ENCODE peak calls at places on chromosomes 1 and 21, in seven cellular contexts. C is H1, P is IMR-90, U is mesenchymal stem cell, V is H9, B is mesendoderm, H is trophoblast cell. T is an unnamed sample.

GRCh38 chr1:208254376-208254775 is 10.2 kb upstream of the PLXNA2 start:
- DNase-seq in C (no peak), P (no peak), U (no peak), V (no peak), B (no peak), H (no peak), T (no peak)

GRCh38 chr1:36149973-36150295 is 648 bp upstream of the TRAPPC3 start:
- DNase-seq in C (no peak), P (no peak), U (no peak), V (no peak), B (no peak), H (no peak), T (no peak)

GRCh38 chr1:3207217-3207848 is 138.3 kb downstream of the PRDM16 start:
- DNase-seq in C (no peak), P (no peak), U (no peak), V (no peak), B (no peak), H (no peak), T (no peak)

GRCh38 chr1:179820216-179820970 is 57.2 kb downstream of the TOR1AIP2 start:
- DNase-seq in C (no peak), P (no peak), U (no peak), V (peak), B (no peak), H (no peak), T (no peak)

GRCh38 chr1:40059292-40059959 is 18.9 kb downstream of the CAP1 start:
- DNase-seq in C (no peak), P (peak), U (peak), V (peak), B (peak), H (peak), T (no peak)

GRCh38 chr1:223725578-223725977 is 13.2 kb downstream of the CAPN2 start:
- DNase-seq in C (no peak), P (no peak), U (no peak), V (no peak), B (no peak), H (no peak), T (no peak)

GRCh38 chr1:110746644-110747259 is 72.0 kb upstream of the KCNA3 start:
- DNase-seq in C (peak), P (peak), U (peak), V (peak), B (peak), H (peak), T (peak)

GRCh38 chr1:41627491-41628280 is 143.2 kb upstream of the EDN2 start:
- DNase-seq in C (no peak), P (no peak), U (no peak), V (peak), B (no peak), H (no peak), T (no peak)

GRCh38 chr21:14096577-14096976 is 114.2 kb downstream of the LIPI start:
- DNase-seq in C (no peak), P (no peak), U (no peak), V (no peak), B (no peak), H (no peak), T (no peak)

GRCh38 chr1:85394130-85394529 is 70.8 kb downstream of the DDAH1 start:
- DNase-seq in C (no peak), P (peak), U (peak), V (no peak), B (peak), H (no peak), T (no peak)

GRCh38 chr1:228368801-228369607 is 37.6 kb downstream of the TRIM11 start:
- DNase-seq in C (no peak), P (peak), U (no peak), V (no peak), B (no peak), H (no peak), T (no peak)

GRCh38 chr1:53535846-53536245 is 76.6 kb downstream of the DMRTB1 start:
- DNase-seq in C (no peak), P (peak), U (no peak), V (no peak), B (no peak), H (no peak), T (no peak)

GRCh38 chr1:113811353-113811887 is 856 bp downstream of the RSBN1 start:
- DNase-seq in C (no peak), P (peak), U (peak), V (peak), B (peak), H (peak), T (peak)

GRCh38 chr1:118143828-118144227 is 41.2 kb downstream of the SPAG17 start:
- DNase-seq in C (no peak), P (no peak), U (no peak), V (no peak), B (no peak), H (no peak), T (no peak)

GRCh38 chr1:54246097-54246721 is 46.2 kb downstream of the MRPL37 start:
- DNase-seq in C (no peak), P (no peak), U (no peak), V (no peak), B (no peak), H (no peak), T (no peak)

GRCh38 chr1:113887776-113888175 is 395 bp upstream of the BCL2L15 start:
- DNase-seq in C (no peak), P (no peak), U (no peak), V (no peak), B (no peak), H (no peak), T (no peak)

GRCh38 chr1:226825037-226825745 is 45.2 kb upstream of the PSEN2 start:
- DNase-seq in C (no peak), P (no peak), U (no peak), V (no peak), B (peak), H (no peak), T (no peak)

GRCh38 chr1:61287014-61287413 is 204.7 kb downstream of the NFIA start:
- DNase-seq in C (no peak), P (peak), U (no peak), V (no peak), B (no peak), H (peak), T (no peak)

GRCh38 chr1:78627321-78627720 is 7.1 kb downstream of the IFI44L start:
- DNase-seq in C (no peak), P (peak), U (no peak), V (no peak), B (no peak), H (no peak), T (no peak)

GRCh38 chr1:63773815-63774616 is at the start of gene ROR1:
- DNase-seq in C (peak), P (peak), U (peak), V (peak), B (peak), H (peak), T (peak)

GRCh38 chr1:54292015-54292739 is 92.2 kb downstream of the MRPL37 start:
- DNase-seq in C (no peak), P (no peak), U (no peak), V (no peak), B (peak), H (no peak), T (no peak)

GRCh38 chr1:8516793-8517556 is 199.1 kb downstream of the SLC45A1 start:
- DNase-seq in C (no peak), P (peak), U (no peak), V (no peak), B (no peak), H (no peak), T (no peak)

GRCh38 chr1:13702425-13703127 is 2.6 kb downstream of the PRDM2 start:
- DNase-seq in C (no peak), P (no peak), U (no peak), V (no peak), B (no peak), H (no peak), T (no peak)

GRCh38 chr1:23436520-23437354 is 12.2 kb upstream of the TCEA3 start:
- DNase-seq in C (peak), P (no peak), U (no peak), V (peak), B (peak), H (peak), T (no peak)

DNA sequence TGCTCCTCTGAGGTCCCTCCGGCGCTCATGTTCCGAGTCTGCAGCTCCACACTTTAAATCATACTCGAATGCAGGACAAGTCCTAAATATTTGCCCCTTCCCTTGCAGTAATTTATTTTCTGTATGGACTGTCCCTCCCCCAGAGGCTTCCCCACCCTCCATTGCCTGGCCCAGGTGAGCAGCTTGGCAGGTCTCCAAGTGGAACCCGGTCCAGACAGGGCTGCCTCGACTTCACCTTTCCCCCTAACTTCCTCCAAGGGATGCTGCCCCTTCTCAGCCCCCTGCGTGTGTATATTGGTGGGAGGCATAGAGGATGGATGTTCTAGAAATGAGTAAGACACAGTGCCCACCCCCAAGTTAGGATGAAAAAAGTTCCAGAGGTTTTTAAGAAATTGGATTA is 5.4 kb upstream of the OPTC start:
- DNase-seq in C (no peak), P (no peak), U (no peak), V (no peak), B (no peak), H (no peak), T (no peak)
- H3K4ac ChIP-seq in C (no peak), P (no peak), U (no peak), V (no peak), B (no peak), H (no peak), T (no peak)

DNA sequence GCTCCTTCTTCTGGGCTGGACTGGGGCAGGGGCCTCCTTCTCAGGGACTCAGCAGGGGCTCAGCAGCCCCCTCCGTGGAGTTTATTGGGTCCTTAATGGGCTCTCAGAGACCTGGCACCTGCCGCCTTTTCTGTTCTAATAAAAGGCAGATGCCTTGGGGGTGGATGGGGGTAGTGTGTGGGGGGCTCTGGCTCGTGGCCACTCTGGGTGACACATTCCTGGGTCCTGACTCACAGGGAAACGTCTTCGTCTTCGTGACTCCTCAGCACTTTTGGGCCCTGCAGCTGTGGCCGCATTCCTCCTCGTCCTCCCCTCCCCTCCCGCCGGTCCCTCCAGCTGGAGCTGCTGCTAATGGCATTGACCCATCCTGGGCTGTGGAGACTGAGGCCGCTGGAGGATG is 107.8 kb upstream of the WNT4 start:
- DNase-seq in C (no peak), P (no peak), U (peak), V (peak), B (peak), H (peak), T (no peak)
- H3K4ac ChIP-seq in C (no peak), P (no peak), U (no peak), V (no peak), B (no peak), H (no peak), T (no peak)

GRCh38 chr1:229603387-229604005 is 22.4 kb downstream of the TAF5L start:
- DNase-seq in C (no peak), P (no peak), U (no peak), V (no peak), B (no peak), H (no peak), T (no peak)

GRCh38 chr1:229608590-229608989 is 17.3 kb downstream of the TAF5L start:
- DNase-seq in C (no peak), P (no peak), U (no peak), V (no peak), B (no peak), H (no peak), T (no peak)

DNA sequence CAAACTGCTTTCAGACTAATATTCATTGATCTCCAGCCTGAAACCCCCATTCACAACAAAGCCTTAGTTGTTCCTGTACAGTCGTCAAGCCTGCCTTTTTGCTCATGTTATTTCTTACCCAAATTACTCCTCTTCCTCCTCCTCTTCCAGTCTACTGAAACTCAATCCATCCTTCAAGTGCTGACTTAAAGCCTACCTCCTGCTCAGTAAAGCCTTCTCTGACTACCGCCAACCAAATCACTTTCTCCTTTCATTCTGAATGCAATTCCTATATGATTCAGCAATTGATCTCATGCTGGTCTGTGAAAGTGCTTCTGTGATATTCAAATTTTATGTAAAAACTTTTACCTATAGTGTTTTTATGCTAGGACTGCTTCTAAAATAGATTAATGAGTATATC is 18.6 kb downstream of the TAF5L start:
- DNase-seq in C (no peak), P (no peak), U (no peak), V (no peak), B (no peak), H (no peak), T (no peak)
- H3K4ac ChIP-seq in C (no peak), P (no peak), U (no peak), V (no peak), B (no peak), H (no peak), T (no peak)

GRCh38 chr21:33064623-33064996 is 5.3 kb upstream of the OLIG1 start:
- DNase-seq in C (no peak), P (no peak), U (no peak), V (peak), B (no peak), H (no peak), T (no peak)

GRCh38 chr21:33063907-33064622 is 5.9 kb upstream of the OLIG1 start:
- DNase-seq in C (peak), P (no peak), U (no peak), V (peak), B (peak), H (no peak), T (no peak)

GRCh38 chr21:33067045-33067444 is 2.9 kb upstream of the OLIG1 start:
- DNase-seq in C (no peak), P (no peak), U (no peak), V (no peak), B (no peak), H (no peak), T (no peak)

GRCh38 chr21:33061233-33061632 is 8.7 kb upstream of the OLIG1 start:
- DNase-seq in C (no peak), P (no peak), U (no peak), V (no peak), B (no peak), H (no peak), T (no peak)

GRCh38 chr21:33063365-33063883 is 6.5 kb upstream of the OLIG1 start:
- DNase-seq in C (no peak), P (no peak), U (no peak), V (no peak), B (no peak), H (no peak), T (no peak)
- H3K4ac ChIP-seq in C (no peak), P (no peak), U (no peak), V (no peak), B (no peak), H (no peak), T (no peak)